ENCODE peak calls at places on chromosomes 1 and 21, in six cellular contexts. Q is GM23338, K is GM23248, S is GM12878, L is endothelial cell of umbilical vein, G is HCT116. C is an unnamed sample.

GRCh38 chr1:2555634-2556276 is 416 bp upstream of the TNFRSF14 start:
- DNase-seq in Q (no peak), K (peak; percentile 73), S (no peak), L (peak; percentile 42), G (no peak), C (no peak)

GRCh38 chr1:19101244-19101643 is 108.8 kb downstream of the UBR4 start:
- DNase-seq in Q (no peak), K (peak; percentile 57), S (no peak), L (no peak), G (no peak), C (no peak)

GRCh38 chr21:41663805-41664788 is 102.8 kb downstream of the RIPK4 start:
- DNase-seq in Q (no peak), K (peak; percentile 32), S (peak; percentile 26), L (peak; percentile 6), G (no peak), C (peak; percentile 33)

GRCh38 chr1:147214842-147215539 is 10.1 kb downstream of the FMO5 start:
- DNase-seq in Q (no peak), K (no peak), S (no peak), L (no peak), G (no peak), C (no peak)

GRCh38 chr1:55215194-55216021 is at the start of gene USP24:
- DNase-seq in Q (peak; percentile 85), K (peak; percentile 86), S (no peak), L (peak; percentile 69), G (peak; percentile 39), C (peak; percentile 94)

GRCh38 chr1:228366851-228367741 is 39.5 kb downstream of the TRIM11 start:
- DNase-seq in Q (no peak), K (no peak), S (no peak), L (no peak), G (no peak), C (no peak)

GRCh38 chr21:43578677-43579313 is 80.5 kb downstream of the HSF2BP start:
- DNase-seq in Q (no peak), K (peak; percentile 50), S (no peak), L (no peak), G (no peak), C (no peak)

GRCh38 chr21:45854702-45855247 is 126.8 kb upstream of the COL6A1 start:
- DNase-seq in Q (no peak), K (no peak), S (no peak), L (no peak), G (no peak), C (peak; percentile 23)

GRCh38 chr1:241531195-241532172 is 694 bp upstream of the KMO start:
- DNase-seq in Q (peak; percentile 78), K (peak; percentile 84), S (peak; percentile 66), L (peak; percentile 79), G (peak; percentile 63), C (peak; percentile 54)

GRCh38 chr1:168643152-168643551 is 66.7 kb downstream of the XCL1 start:
- DNase-seq in Q (no peak), K (peak; percentile 90), S (no peak), L (no peak), G (no peak), C (no peak)

GRCh38 chr1:150876111-150876434 is 326 bp downstream of the ARNT start:
- DNase-seq in Q (peak; percentile 81), K (peak; percentile 84), S (no peak), L (peak; percentile 73), G (peak; percentile 31), C (no peak)

GRCh38 chr21:42039911-42040351 is 29.8 kb upstream of the ZBTB21 start:
- DNase-seq in Q (no peak), K (peak; percentile 52), S (no peak), L (no peak), G (no peak), C (peak; percentile 39)

GRCh38 chr1:33047839-33048305 is 11.2 kb upstream of the AK2 start:
- DNase-seq in Q (no peak), K (peak; percentile 70), S (no peak), L (no peak), G (no peak), C (no peak)

GRCh38 chr1:152926091-152926490 is 17.7 kb downstream of the IVL start:
- DNase-seq in Q (peak; percentile 65), K (peak; percentile 87), S (no peak), L (no peak), G (peak; percentile 24), C (no peak)

GRCh38 chr1:64515427-64515826 is 45.5 kb downstream of the CACHD1 start:
- DNase-seq in Q (no peak), K (peak; percentile 89), S (no peak), L (no peak), G (no peak), C (no peak)

GRCh38 chr1:67791686-67792475 is 41.4 kb downstream of the GNG12 start:
- DNase-seq in Q (peak; percentile 49), K (peak; percentile 94), S (no peak), L (peak; percentile 87), G (no peak), C (no peak)

GRCh38 chr1:67997746-67998145 is 52.7 kb downstream of the DIRAS3 start:
- DNase-seq in Q (no peak), K (no peak), S (no peak), L (no peak), G (no peak), C (no peak)

GRCh38 chr21:15437873-15438272 is 291.9 kb upstream of the USP25 start:
- DNase-seq in Q (peak; percentile 11), K (peak; percentile 32), S (peak; percentile 46), L (peak; percentile 14), G (no peak), C (no peak)

GRCh38 chr1:72431810-72432209 is 149.5 kb upstream of the NEGR1 start:
- DNase-seq in Q (no peak), K (peak; percentile 49), S (no peak), L (no peak), G (no peak), C (no peak)

GRCh38 chr1:193406901-193407300 is 220.5 kb upstream of the B3GALT2 start:
- DNase-seq in Q (peak; percentile 76), K (peak; percentile 76), S (no peak), L (peak; percentile 64), G (peak; percentile 19), C (peak; percentile 50)

GRCh38 chr1:187922255-187922654 is 1093.5 kb downstream of the PLA2G4A start:
- DNase-seq in Q (no peak), K (no peak), S (no peak), L (no peak), G (no peak), C (no peak)

GRCh38 chr21:41612674-41613250 is 104.8 kb upstream of the TMPRSS2 start:
- DNase-seq in Q (peak; percentile 78), K (peak; percentile 98), S (no peak), L (no peak), G (no peak), C (peak; percentile 84)

GRCh38 chr21:44999972-45000636 is 60.3 kb downstream of the SLX9 start:
- DNase-seq in Q (no peak), K (no peak), S (no peak), L (no peak), G (no peak), C (no peak)

GRCh38 chr1:100510441-100510840 is 27.5 kb upstream of the GPR88 start:
- DNase-seq in Q (no peak), K (no peak), S (no peak), L (peak; percentile 64), G (no peak), C (no peak)

GRCh38 chr1:205449750-205450443 is 5.9 kb downstream of the BLACAT1 start:
- DNase-seq in Q (peak; percentile 82), K (peak; percentile 66), S (no peak), L (no peak), G (peak; percentile 95), C (peak; percentile 75)

GRCh38 chr1:205450448-205450847 is 5.4 kb downstream of the BLACAT1 start:
- DNase-seq in Q (peak; percentile 52), K (no peak), S (no peak), L (no peak), G (peak; percentile 41), C (peak; percentile 26)

GRCh38 chr1:205448540-205449253 is 7.1 kb downstream of the BLACAT1 start:
- DNase-seq in Q (peak; percentile 96), K (no peak), S (no peak), L (no peak), G (no peak), C (peak; percentile 92)

GRCh38 chr1:205447457-205448415 is 8.1 kb downstream of the BLACAT1 start:
- DNase-seq in Q (peak; percentile 94), K (no peak), S (no peak), L (no peak), G (no peak), C (peak; percentile 85)

GRCh38 chr1:205449254-205449749 is 6.5 kb downstream of the BLACAT1 start:
- DNase-seq in Q (no peak), K (no peak), S (no peak), L (no peak), G (no peak), C (peak; percentile 33)
- H3K4me3 ChIP-seq in Q (peak overlapping the region; percentile 53), K (peak overlapping the region; percentile 12), S (no peak overlapping the region), L (no peak overlapping the region), G (peak overlapping the region; percentile 82), C (peak overlapping the region; percentile 37)

GRCh38 chr21:26965567-26966359 is 1.1 kb downstream of the ADAMTS5 start:
- DNase-seq in Q (peak; percentile 89), K (peak; percentile 69), S (no peak), L (no peak), G (no peak), C (peak; percentile 87)
- TF ChIP-seq EZH2 in Q (no peak), K (no peak), S (no peak), L (peak; percentile 66), G (no peak), C (peak; percentile 72)

DNA sequence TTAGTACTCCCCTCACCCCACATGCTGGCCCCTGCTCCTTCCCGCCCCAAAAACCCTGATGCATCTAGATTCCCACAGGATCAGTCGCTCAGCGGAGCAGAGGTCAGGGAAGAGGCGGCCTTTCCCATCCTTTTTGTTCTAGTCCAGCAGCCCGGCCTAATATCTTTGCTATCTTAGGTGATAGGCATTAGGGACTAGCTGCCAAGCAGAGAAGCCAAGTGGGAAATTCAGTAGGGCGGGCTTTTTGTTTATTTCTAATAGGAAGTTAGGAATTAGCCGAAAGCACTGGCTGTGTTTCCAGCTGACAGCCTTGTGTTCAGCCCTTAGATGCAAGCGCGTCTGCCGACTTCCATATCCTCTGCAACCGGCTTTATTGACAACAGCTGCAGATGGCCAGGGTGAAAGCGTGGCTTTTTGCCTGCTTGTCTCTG is 59.0 kb upstream of the BCAR3 start:
- DNase-seq in Q (no peak), K (no peak), S (no peak), L (peak; percentile 12), G (no peak), C (peak; percentile 87)
- H3K27ac ChIP-seq in Q (no peak overlapping the region), K (no peak overlapping the region), S (no peak overlapping the region), L (no peak overlapping the region), G (no peak overlapping the region), C (peak overlapping the region; percentile 71)

GRCh38 chr1:92484472-92485373 is 2.0 kb downstream of the GFI1 start:
- DNase-seq in Q (peak; percentile 64), K (peak; percentile 33), S (no peak), L (peak; percentile 23), G (no peak), C (peak; percentile 80)
- H3K4me3 ChIP-seq in Q (peak overlapping the region; percentile 75), K (peak overlapping the region; percentile 64), S (peak overlapping the region; percentile 93), L (peak overlapping the region; percentile 26), G (peak overlapping the region; percentile 70), C (peak overlapping the region; percentile 52)